ENCODE peak calls at places on chromosomes 4 and X, in five cellular contexts. V is breast epithelium, F is HepG2, O is stomach, Y is upper lobe of left lung. X is an unnamed sample. For H3K4me1, the result is how much of the 10 kb centered on the place peaks cover.

GRCh38 chr4:183838987-183839712 is 66.0 kb upstream of the STOX2 start:
- DNase-seq in F (no peak), O (no peak), V (no peak), Y (peak), X (no peak)

GRCh38 chrX:3712870-3713224 is 602 bp downstream of the PRKX start:
- DNase-seq in O (no peak), Y (no peak), V (no peak), F (no peak), X (peak)

GRCh38 chr4:150283689-150284088 is 205.4 kb downstream of the DCLK2 start:
- DNase-seq in F (no peak), V (no peak), O (no peak), Y (no peak), X (no peak)

GRCh38 chrX:3713225-3713936 is at the start of gene PRKX:
- DNase-seq in F (no peak), Y (peak), V (no peak), O (peak), X (peak)

GRCh38 chrX:13763489-13763888 is 28.9 kb downstream of the OFD1 start:
- DNase-seq in Y (no peak), V (peak), O (peak), F (no peak), X (no peak)

GRCh38 chrX:102154900-102155805 is 624 bp downstream of the BEX5 start:
- DNase-seq in V (no peak), Y (no peak), O (peak), F (no peak), X (peak)

GRCh38 chr4:114271031-114271430 is 291.6 kb upstream of the ARSJ start:
- DNase-seq in O (no peak), V (no peak), F (no peak), Y (no peak), X (no peak)

GRCh38 chrX:152451731-152451980 is 541 bp upstream of the GABRA3 start:
- DNase-seq in V (no peak), F (no peak), Y (no peak), O (no peak), X (no peak)

GRCh38 chrX:15761564-15762191 is 23.6 kb downstream of the CA5B start:
- DNase-seq in O (no peak), Y (no peak), F (no peak), V (no peak), X (no peak)

GRCh38 chr4:183249854-183250253 is 70.2 kb downstream of the CLDN22 start:
- DNase-seq in O (no peak), Y (no peak), V (no peak), F (peak), X (no peak)

GRCh38 chr4:82891728-82892466 is 944 bp upstream of the SEC31A start:
- DNase-seq in O (no peak), F (no peak), Y (no peak), V (no peak), X (no peak)

GRCh38 chrX:78102100-78102499 is 1.9 kb upstream of the PGK1 start:
- DNase-seq in V (no peak), Y (no peak), F (no peak), O (no peak), X (no peak)

GRCh38 chr4:35465096-35465495 is 779.2 kb downstream of the ARAP2 start:
- DNase-seq in Y (no peak), F (no peak), V (no peak), O (no peak), X (no peak)

GRCh38 chrX:45843518-45843917 is 642.8 kb upstream of the DIPK2B start:
- DNase-seq in Y (no peak), F (no peak), O (no peak), V (no peak), X (no peak)

GRCh38 chr4:13484749-13485345 is 707 bp upstream of the RAB28 start:
- DNase-seq in Y (no peak), V (no peak), F (peak), O (no peak), X (no peak)

GRCh38 chr4:99803702-99804101 is 12.9 kb upstream of the DAPP1 start:
- DNase-seq in Y (no peak), V (no peak), F (no peak), O (no peak), X (no peak)

GRCh38 chrX:21374163-21374993 is at the start of gene CNKSR2:
- DNase-seq in F (no peak), V (no peak), O (peak), Y (peak), X (peak)

GRCh38 chrX:9392445-9392844 is 72.4 kb upstream of the TBL1X start:
- DNase-seq in V (no peak), F (no peak), O (no peak), Y (no peak), X (no peak)

GRCh38 chrX:22758807-22759481 is 240.8 kb upstream of the DDX53 start:
- DNase-seq in V (no peak), Y (no peak), O (no peak), F (no peak), X (no peak)

GRCh38 chr4:6385288-6385687 is 87.1 kb downstream of the PPP2R2C start:
- DNase-seq in F (no peak), O (no peak), Y (no peak), V (no peak), X (peak)
- TF ChIP-seq POLR2AphosphoS5 in F (no peak), O (no peak), Y (no peak), V (no peak), X (no peak)

GRCh38 chrX:148698221-148698620 is 197.8 kb downstream of the AFF2 start:
- DNase-seq in F (no peak), O (no peak), Y (no peak), V (no peak), X (no peak)

GRCh38 chrX:148691456-148691855 is 191.0 kb downstream of the AFF2 start:
- DNase-seq in Y (no peak), F (no peak), O (no peak), V (no peak), X (no peak)

GRCh38 chrX:148700021-148700420 is 199.6 kb downstream of the AFF2 start:
- DNase-seq in V (no peak), Y (no peak), O (no peak), F (no peak), X (no peak)

GRCh38 chrX:148695362-148695761 is 194.9 kb downstream of the AFF2 start:
- DNase-seq in O (no peak), V (no peak), Y (no peak), F (no peak), X (no peak)
- H3K4me1 ChIP-seq in O (under half), V (under half), Y (under half), F (under half), X (under half)

GRCh38 chr4:39699676-39700409 is 1.9 kb downstream of the UBE2K start:
- DNase-seq in F (peak), Y (no peak), V (no peak), O (no peak), X (no peak)

GRCh38 chr4:39702716-39703115 is 4.8 kb downstream of the UBE2K start:
- DNase-seq in O (no peak), Y (no peak), V (no peak), F (no peak), X (no peak)

GRCh38 chr4:39698424-39699009 is 581 bp downstream of the UBE2K start:
- DNase-seq in O (peak), Y (no peak), V (peak), F (peak), X (peak)

GRCh38 chr4:39700500-39700899 is 2.6 kb downstream of the UBE2K start:
- DNase-seq in Y (no peak), O (no peak), V (no peak), F (no peak), X (no peak)

GRCh38 chr4:39697740-39698423 is at the start of gene UBE2K:
- DNase-seq in Y (peak), O (peak), F (peak), V (peak), X (peak)
- TF ChIP-seq POLR2A in Y (peak), O (no peak), F (peak), V (peak), X (no peak)

GRCh38 chrX:69613946-69614345 is 2.0 kb upstream of the EDA start:
- DNase-seq in Y (no peak), O (no peak), V (no peak), F (peak), X (no peak)
- TF ChIP-seq POLR2AphosphoS5 in Y (no peak), O (no peak), V (no peak), F (no peak), X (no peak)

DNA sequence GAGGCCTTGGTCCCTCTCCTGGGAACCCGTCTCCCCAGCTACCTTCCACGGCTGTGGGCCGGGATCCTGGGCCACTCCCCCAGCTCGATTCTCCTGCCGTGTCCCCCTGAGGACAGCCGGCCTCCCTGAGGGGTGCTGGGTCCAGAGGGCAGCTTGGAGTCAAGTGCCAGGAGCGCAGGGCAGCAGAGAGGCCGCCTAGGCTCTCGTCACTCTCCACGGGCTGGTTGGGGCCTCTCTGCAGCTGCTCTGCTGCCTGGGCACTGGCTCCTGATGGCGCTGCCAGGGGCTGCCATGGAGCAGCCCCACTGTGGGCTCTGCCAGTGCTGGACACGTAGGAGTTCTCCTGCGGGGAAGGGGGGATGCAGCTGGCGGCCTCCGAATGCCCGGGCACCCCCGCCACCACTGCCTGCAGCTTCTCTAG is 6.7 kb downstream of the IRAK1 start:
- DNase-seq in V (no peak), F (no peak), O (no peak), Y (no peak), X (no peak)
- H3K4me1 ChIP-seq in V (under half), F (under half), O (under half), Y (under half), X (under half)

GRCh38 chrX:154369453-154370299 is 4.8 kb downstream of the FLNA start:
- DNase-seq in F (peak), O (no peak), V (peak), Y (peak), X (peak)
- TF ChIP-seq POLR2A in F (no peak), O (no peak), V (no peak), Y (no peak), X (no peak)

DNA sequence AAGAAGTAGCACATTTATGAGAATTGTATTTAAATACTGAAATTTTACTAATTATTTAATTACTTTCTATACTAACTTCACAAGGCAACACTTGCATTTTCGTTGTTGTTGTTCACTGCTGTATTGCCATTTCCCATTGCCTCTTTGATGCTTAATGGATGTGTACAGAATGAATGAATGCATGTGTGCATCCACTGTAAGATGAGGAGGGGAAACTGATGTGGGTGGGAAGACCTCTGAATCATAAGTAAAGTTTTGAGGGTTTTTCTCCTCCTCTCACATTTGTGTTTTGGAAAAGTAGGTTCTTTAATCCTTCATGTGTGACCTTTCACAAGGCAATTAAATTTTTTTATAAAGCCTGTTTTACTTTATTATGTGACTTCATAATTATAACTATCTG is 46.8 kb downstream of the PDLIM5 start:
- DNase-seq in V (no peak), Y (no peak), O (no peak), F (no peak), X (no peak)
- TF ChIP-seq POLR2AphosphoS5 in V (no peak), Y (no peak), O (no peak), F (no peak), X (no peak)

GRCh38 chrX:39318497-39319343 is 517.5 kb downstream of the MID1IP1 start:
- DNase-seq in O (no peak), F (no peak), V (no peak), Y (no peak), X (no peak)
- H3K4me1 ChIP-seq in O (under half), F (under half), V (under half), Y (under half), X (under half)

X was measured in spleen.